ENCODE peak calls at places on chromosomes 5 and 9, in nine cellular contexts. P is RWPE1, I is cardiac muscle cell, R is H9, W is hepatocyte, L is kidney epithelial cell, N is heart left ventricle, O is cardiac fibroblast, H is GM20000. E is an unnamed sample.

GRCh38 chr5:94045839-94046782 is 304.7 kb upstream of the POU5F2 start:
- DNase-seq in N (no peak), W (no peak), L (no peak), I (no peak), O (no peak), H (no peak), R (no peak), P (no peak), E (no peak)

GRCh38 chr9:116134981-116135380 is 18.6 kb upstream of the PAPPA start:
- DNase-seq in O (no peak), H (no peak), P (no peak), N (no peak), L (no peak), R (no peak), I (no peak), W (no peak), E (no peak)

GRCh38 chr9:136864996-136865767 is 926 bp downstream of the EDF1 start:
- DNase-seq in H (no peak), O (no peak), I (no peak), N (no peak), P (no peak), W (peak; percentile 35), L (no peak), R (no peak), E (no peak)

GRCh38 chr5:172043822-172044221 is 37.4 kb upstream of the FBXW11 start:
- DNase-seq in H (no peak), I (no peak), P (no peak), R (no peak), W (no peak), N (no peak), L (no peak), O (no peak), E (no peak)

GRCh38 chr5:171946382-171946781 is 60.1 kb downstream of the FBXW11 start:
- DNase-seq in R (no peak), O (no peak), N (no peak), I (no peak), H (no peak), L (no peak), W (no peak), P (peak; percentile 47), E (no peak)

GRCh38 chr5:15823413-15823812 is 323.4 kb downstream of the FBXL7 start:
- DNase-seq in H (no peak), W (no peak), L (no peak), P (no peak), N (no peak), O (peak; percentile 9), R (no peak), I (no peak), E (no peak)

GRCh38 chr9:128362774-128363173 is 8.4 kb upstream of the URM1 start:
- DNase-seq in O (no peak), L (no peak), R (no peak), I (no peak), N (no peak), P (no peak), W (no peak), H (no peak), E (no peak)

GRCh38 chr5:172868436-172868923 is 34.4 kb downstream of the ERGIC1 start:
- DNase-seq in L (no peak), O (peak; percentile 79), H (no peak), W (no peak), I (no peak), N (peak; percentile 21), P (peak; percentile 83), R (no peak), E (peak; percentile 89)

GRCh38 chr5:98705841-98706240 is 67.6 kb upstream of the RGMB start:
- DNase-seq in W (no peak), R (no peak), L (no peak), O (peak; percentile 79), I (no peak), N (no peak), H (no peak), P (no peak), E (no peak)

GRCh38 chr5:73160239-73160671 is 12.7 kb upstream of the TMEM174 start:
- DNase-seq in I (no peak), P (no peak), N (no peak), O (peak; percentile 13), W (no peak), L (no peak), H (peak; percentile 28), R (no peak), E (no peak)

GRCh38 chr9:71924576-71924975 is 13.1 kb downstream of the C9orf85 start:
- DNase-seq in H (no peak), O (no peak), L (no peak), N (no peak), I (no peak), W (no peak), R (no peak), P (no peak), E (no peak)

GRCh38 chr5:151528996-151529395 is 62.1 kb downstream of the FAT2 start:
- DNase-seq in L (no peak), W (no peak), P (no peak), R (no peak), H (no peak), N (no peak), I (no peak), O (no peak), E (no peak)

GRCh38 chr5:136012041-136012804 is 16.6 kb upstream of the TGFBI start:
- DNase-seq in R (no peak), O (peak; percentile 83), I (no peak), H (no peak), P (peak; percentile 63), L (no peak), N (no peak), W (no peak), E (peak; percentile 59)

GRCh38 chr5:38780950-38781349 is 64.9 kb upstream of the OSMR start:
- DNase-seq in R (no peak), W (peak; percentile 48), P (peak; percentile 8), N (no peak), L (no peak), H (no peak), O (peak; percentile 89), I (peak; percentile 25), E (peak; percentile 88)

GRCh38 chr5:160197341-160198147 is 31.8 kb upstream of the FABP6 start:
- DNase-seq in R (peak; percentile 60), O (peak; percentile 61), L (no peak), H (no peak), N (no peak), I (peak; percentile 36), W (peak; percentile 67), P (no peak), E (no peak)

DNA sequence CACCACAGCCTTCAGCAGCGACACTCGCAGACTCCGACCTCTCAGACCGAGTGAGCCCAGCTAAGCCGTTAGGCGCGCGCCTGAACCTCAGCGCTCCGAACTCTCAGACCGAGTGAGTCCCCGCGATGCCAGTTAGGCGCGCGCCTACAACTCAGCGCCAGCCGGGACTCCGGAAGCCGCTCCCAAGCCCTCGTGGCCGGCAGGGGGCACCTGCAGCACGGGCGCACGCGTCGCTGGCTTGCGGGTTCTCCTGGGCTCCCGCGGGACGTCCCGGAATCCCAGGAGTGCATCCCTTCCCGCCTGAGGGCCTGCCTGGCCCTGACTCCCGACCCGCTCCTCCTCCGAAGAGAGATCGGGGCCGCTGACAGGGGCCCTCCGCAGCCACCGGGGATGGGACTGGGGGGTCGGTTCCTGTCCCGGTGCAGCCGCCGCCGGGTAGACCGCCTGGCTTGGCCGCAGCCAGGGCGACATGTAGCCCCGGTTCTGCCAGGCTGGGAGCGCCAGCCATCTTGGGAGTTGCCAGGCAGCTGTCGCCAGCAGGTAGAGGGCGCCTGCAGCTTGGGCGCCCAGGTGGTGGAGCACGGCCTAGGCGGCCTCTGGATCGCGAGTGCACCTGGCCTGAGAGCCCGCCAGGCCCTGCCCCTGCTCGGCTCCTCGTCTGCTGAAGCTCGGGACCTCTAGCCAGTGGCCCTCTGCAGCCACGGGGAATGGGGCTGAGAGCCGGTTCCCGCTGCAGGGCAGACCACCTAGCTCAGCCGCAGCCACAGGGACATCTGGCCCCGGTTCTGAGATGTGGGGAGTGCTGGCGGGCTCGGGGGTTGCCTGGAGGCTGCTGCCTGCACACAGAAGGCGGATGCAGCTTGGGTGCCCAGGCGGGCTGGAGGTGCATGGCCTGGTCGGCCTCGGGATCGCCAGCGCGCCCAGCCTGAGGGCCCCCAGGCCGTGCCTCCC is at the start of gene ANKRD18A:
- DNase-seq in N (peak; percentile 84), O (peak; percentile 62), L (peak; percentile 70), R (peak; percentile 96), I (peak; percentile 92), W (peak; percentile 92), H (peak; percentile 78), P (peak; percentile 89), E (peak; percentile 96)
- TF ChIP-seq CTCF in N (peak; percentile 35), O (peak; percentile 56), L (peak; percentile 71), R (peak; percentile 81), I (peak; percentile 64), W (peak; percentile 77), H (peak; percentile 47), P (peak; percentile 98), E (peak; percentile 84)

GRCh38 chr5:134370871-134371833 is at the start of gene UBE2B:
- DNase-seq in L (peak; percentile 97), P (peak; percentile 100), W (peak; percentile 100), I (peak; percentile 99), R (peak; percentile 98), H (peak; percentile 95), N (peak; percentile 97), O (peak; percentile 100), E (peak; percentile 100)

GRCh38 chr5:134371834-134372340 is 518 bp downstream of the UBE2B start:
- DNase-seq in W (peak; percentile 80), R (peak; percentile 77), N (peak; percentile 77), L (no peak), H (peak; percentile 33), P (peak; percentile 64), O (peak; percentile 41), I (peak; percentile 91), E (peak; percentile 76)

GRCh38 chr5:134370306-134370870 is 981 bp upstream of the UBE2B start:
- DNase-seq in H (no peak), N (no peak), P (no peak), W (no peak), O (peak; percentile 35), R (no peak), L (no peak), I (no peak), E (no peak)

GRCh38 chr5:134374234-134374633 is 2.9 kb downstream of the UBE2B start:
- DNase-seq in H (no peak), P (no peak), R (no peak), I (no peak), W (no peak), L (no peak), O (no peak), N (no peak), E (peak; percentile 24)
- TF ChIP-seq CTCF in H (no peak), P (no peak), R (peak; percentile 39), I (no peak), W (peak; percentile 20), L (peak; percentile 9), O (no peak), N (no peak), E (peak; percentile 34)

GRCh38 chr5:77218263-77218662 is 7.8 kb downstream of the PDE8B start:
- DNase-seq in W (peak; percentile 20), R (no peak), H (no peak), N (no peak), L (no peak), O (no peak), P (peak; percentile 31), I (peak; percentile 11), E (peak; percentile 9)
- TF ChIP-seq CTCF in W (peak; percentile 15), R (peak; percentile 46), H (no peak), N (no peak), L (no peak), O (peak; percentile 29), P (no peak), I (peak; percentile 28), E (no peak)

DNA sequence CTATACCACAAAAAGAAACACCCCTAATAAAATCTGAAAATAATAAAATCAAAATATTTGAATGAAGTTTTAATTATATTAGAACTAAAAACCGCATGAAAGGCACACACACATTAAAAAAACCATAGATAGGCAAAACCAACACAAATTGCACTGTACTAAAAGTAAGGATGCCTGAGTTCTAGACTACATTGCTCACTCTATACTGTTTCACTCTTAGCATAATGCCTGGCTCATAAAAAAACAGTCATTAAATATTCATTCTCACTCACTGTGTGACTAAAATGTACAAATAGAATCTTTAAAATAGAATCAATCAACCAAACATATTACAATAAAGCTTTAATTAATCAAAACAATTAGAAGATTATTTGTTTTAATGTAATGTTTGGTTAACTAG is 41.7 kb downstream of the CETN3 start:
- DNase-seq in R (no peak), O (no peak), L (no peak), P (no peak), N (no peak), W (no peak), I (no peak), H (no peak), E (no peak)
- TF ChIP-seq CTCF in R (no peak), O (no peak), L (no peak), P (no peak), N (no peak), W (no peak), I (no peak), H (no peak), E (no peak)

E was measured in MCF 10A.